ENCODE peak calls at places on chromosome 6, in five cellular contexts. Y is heart left ventricle, B is upper lobe of left lung, V is IMR-90, Q is fibroblast of lung. U is an unnamed sample.

GRCh38 chr6:154649723-154650122 is 83.5 kb upstream of the SCAF8 start:
- DNase-seq in Y (no peak), B (no peak), V (no peak), Q (peak), U (no peak)

GRCh38 chr6:149890629-149891045 is 7.3 kb downstream of the RAET1E start:
- DNase-seq in B (no peak), V (no peak), Q (no peak), Y (no peak), U (no peak)

GRCh38 chr6:4818272-4818938 is 42.2 kb downstream of the CDYL start:
- DNase-seq in B (no peak), V (no peak), Q (no peak), Y (no peak), U (no peak)

GRCh38 chr6:106197441-106197840 is 111.3 kb downstream of the PRDM1 start:
- DNase-seq in V (no peak), Q (no peak), Y (no peak), B (peak), U (no peak)

GRCh38 chr6:148440877-148441453 is 98.3 kb downstream of the SASH1 start:
- DNase-seq in V (peak), Y (peak), Q (peak), B (peak), U (peak)

GRCh38 chr6:79911992-79912391 is 35.4 kb downstream of the ELOVL4 start:
- DNase-seq in B (no peak), Y (no peak), Q (no peak), V (no peak), U (no peak)

GRCh38 chr6:122871079-122871478 is 82.0 kb downstream of the SMPDL3A start:
- DNase-seq in Q (no peak), Y (no peak), V (no peak), B (no peak), U (no peak)

GRCh38 chr6:87914637-87915395 is 132.8 kb upstream of the SPACA1 start:
- DNase-seq in Q (no peak), Y (no peak), V (peak), B (no peak), U (no peak)

GRCh38 chr6:113476937-113477839 is 380.0 kb upstream of the MARCKS start:
- DNase-seq in B (no peak), Q (no peak), Y (no peak), V (peak), U (no peak)

DNA sequence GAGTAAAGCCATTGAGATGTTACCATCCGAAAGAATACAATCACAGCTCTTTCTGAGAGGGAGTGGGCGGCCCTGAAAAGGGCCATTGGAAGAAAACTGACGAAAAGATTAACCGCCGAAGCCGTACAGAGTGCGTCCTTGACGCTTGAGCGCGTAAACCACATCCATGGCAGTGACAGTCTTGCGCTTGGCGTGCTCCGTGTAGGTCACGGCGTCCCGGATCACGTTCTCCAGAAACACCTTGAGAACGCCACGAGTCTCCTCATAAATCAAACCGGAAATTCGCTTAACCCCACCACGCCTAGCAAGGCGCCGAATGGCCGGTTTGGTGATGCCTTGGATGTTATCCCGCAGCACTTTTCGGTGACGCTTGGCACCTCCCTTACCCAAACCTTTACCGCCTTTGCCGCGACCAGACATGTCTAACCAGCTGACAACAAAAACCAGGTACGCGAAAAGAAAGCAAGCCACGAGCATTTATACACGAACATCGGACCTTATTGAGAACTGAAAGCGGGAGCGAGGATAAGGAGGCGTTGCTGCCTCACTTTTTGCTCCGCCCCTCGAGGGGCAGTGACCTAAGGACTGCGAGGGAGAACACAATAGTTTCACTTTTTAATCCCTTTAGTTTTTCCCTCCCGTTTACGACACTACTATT is 60.3 kb upstream of the HFE start:
- DNase-seq in Y (peak), Q (peak), V (peak), B (peak), U (no peak)
- TF ChIP-seq CTCF in Y (no peak), Q (no peak), V (no peak), B (no peak), U (no peak)

GRCh38 chr6:128487055-128487454 is 33.3 kb downstream of the PTPRK start:
- DNase-seq in V (no peak), Y (no peak), B (no peak), Q (no peak), U (no peak)
- TF ChIP-seq CTCF in V (peak), Y (no peak), B (no peak), Q (peak), U (no peak)

DNA sequence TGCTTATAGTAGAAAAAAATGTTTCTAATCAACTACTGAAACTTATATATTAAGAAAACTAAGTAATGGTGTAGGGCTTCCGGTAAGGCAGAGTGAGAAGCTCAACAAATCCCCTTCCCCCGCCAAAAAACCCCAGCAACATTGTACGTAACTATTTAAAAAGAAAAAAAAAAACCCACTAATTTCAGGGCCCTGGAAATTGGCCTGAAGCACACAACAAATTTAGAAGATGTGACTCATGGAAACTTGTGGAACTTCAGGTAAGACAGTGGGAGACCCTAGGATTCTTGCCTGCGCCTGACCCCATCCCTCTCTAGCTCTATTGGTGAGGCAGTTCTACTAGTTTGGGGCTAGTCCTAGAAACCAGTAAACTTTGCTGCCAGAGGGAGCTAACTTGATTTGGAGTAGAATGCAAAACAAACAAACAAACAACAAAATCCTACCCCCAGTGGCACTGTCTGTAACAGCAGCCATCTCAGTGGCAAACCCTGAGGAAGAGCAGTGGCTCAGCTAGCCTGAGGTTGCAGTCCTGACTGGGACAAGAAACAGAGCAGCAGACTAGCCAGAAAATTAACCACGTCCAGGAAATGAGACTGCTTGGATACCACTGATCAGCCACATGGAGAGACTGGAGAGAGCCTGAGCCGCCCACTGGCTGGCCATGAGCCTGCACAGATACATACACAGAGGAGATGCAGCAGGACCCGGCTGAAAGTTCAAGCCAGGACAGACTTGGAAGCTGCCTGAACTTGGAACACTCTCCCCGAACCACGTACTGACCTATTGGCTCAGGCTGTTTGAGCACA is 135.1 kb downstream of the TBXT start:
- DNase-seq in Y (peak), V (peak), B (no peak), Q (peak), U (no peak)
- TF ChIP-seq CTCF in Y (no peak), V (peak), B (no peak), Q (peak), U (peak)

DNA sequence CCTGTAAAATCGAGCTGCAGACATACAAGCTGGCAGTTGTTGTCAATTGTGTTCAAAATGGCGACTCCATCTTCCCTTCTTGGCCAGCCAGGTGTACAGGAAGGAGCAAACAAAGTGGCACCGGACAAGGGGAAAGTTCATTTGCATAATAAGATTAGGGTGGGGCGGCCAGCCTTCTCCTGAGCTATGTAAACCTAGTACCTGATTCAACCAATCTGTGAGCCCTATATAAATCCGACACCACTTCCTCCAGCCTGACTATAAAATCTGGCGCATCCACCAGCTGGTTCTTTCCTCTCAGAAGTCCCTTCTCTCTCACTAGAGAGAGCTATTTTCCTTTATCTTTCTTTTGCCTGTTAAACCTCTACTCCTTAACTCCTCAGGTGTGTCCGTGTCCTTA is 8.1 kb upstream of the HBS1L start:
- DNase-seq in Y (no peak), B (no peak), Q (no peak), V (no peak), U (no peak)
- TF ChIP-seq CTCF in Y (no peak), B (no peak), Q (no peak), V (no peak), U (no peak)

GRCh38 chr6:137630666-137631065 is 136.5 kb upstream of the OLIG3 start:
- DNase-seq in B (no peak), Q (no peak), V (no peak), Y (no peak), U (no peak)

GRCh38 chr6:137623293-137623692 is 129.1 kb upstream of the OLIG3 start:
- DNase-seq in B (no peak), Q (no peak), Y (no peak), V (no peak), U (no peak)

GRCh38 chr6:137625100-137625661 is 131.0 kb upstream of the OLIG3 start:
- DNase-seq in V (no peak), B (no peak), Q (no peak), Y (no peak), U (no peak)

GRCh38 chr6:137631323-137631722 is 137.1 kb upstream of the OLIG3 start:
- DNase-seq in Y (no peak), V (no peak), Q (no peak), B (no peak), U (no peak)

GRCh38 chr6:137625808-137626207 is 131.6 kb upstream of the OLIG3 start:
- DNase-seq in B (no peak), V (no peak), Q (no peak), Y (no peak), U (no peak)
- TF ChIP-seq CTCF in B (no peak), V (no peak), Q (no peak), Y (no peak), U (no peak)

GRCh38 chr6:57248311-57248895 is 26.3 kb upstream of the RAB23 start:
- DNase-seq in Y (no peak), V (no peak), Q (no peak), B (no peak), U (no peak)
- TF ChIP-seq CTCF in Y (no peak), V (no peak), Q (no peak), B (no peak), U (no peak)

GRCh38 chr6:3195695-3196497 is 31.6 kb downstream of the TUBB2B start:
- DNase-seq in V (no peak), Y (no peak), B (no peak), Q (no peak), U (no peak)
- TF ChIP-seq CTCF in V (no peak), Y (no peak), B (no peak), Q (no peak), U (no peak)

DNA sequence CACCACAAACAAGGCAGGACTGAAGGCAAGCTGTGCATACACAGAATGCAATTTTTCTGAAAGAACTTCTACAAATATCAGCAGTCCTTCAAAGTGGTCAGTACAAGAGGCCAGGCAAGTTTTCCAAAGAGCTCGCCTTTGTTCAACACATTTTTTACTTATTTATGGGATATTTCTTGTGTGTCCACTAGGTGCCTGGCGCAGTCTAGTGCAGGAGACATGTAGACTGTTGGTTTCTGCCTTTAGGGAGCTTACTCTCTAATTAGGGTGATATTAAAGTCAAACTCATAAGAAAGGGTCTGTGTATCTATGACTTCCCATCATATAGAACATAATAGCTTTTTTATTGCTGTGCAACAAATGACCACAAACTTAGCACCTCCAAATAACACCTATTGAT is 21.2 kb upstream of the VEGFA start:
- DNase-seq in Y (no peak), Q (no peak), V (no peak), B (no peak), U (no peak)
- TF ChIP-seq CTCF in Y (no peak), Q (no peak), V (no peak), B (no peak), U (no peak)

DNA sequence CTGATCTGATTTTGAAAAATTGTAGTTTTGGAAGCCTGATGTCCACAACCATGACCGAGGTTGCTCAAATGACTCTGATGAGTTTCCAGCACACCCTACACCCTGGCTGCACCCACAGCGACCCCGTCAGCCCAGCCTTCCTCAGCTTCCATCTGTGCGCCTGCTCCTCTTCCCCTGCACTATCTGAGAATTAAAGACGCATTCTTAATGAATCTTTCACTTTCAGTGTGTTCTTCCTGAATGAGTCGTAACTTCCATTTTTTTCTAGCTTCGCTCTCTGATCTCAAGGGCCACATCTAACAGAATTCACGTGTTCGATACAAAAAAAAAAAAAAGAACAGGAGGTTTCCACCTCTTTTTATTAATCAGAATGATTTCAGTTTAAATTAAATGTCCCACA is 21.3 kb upstream of the RREB1 start:
- DNase-seq in V (peak), Q (peak), B (peak), Y (peak), U (no peak)
- TF ChIP-seq CTCF in V (no peak), Q (no peak), B (no peak), Y (no peak), U (no peak)